ENCODE peak calls at places on chromosomes 12 and 14, in seven cellular contexts. B is pancreas, C is neural crest cell, O is activated B cell treated with CpG ODN at 0.5 μM for 24 hours, F is fibroblast of the aortic adventitia, Q is lung, A is Peyer's patch. K is an unnamed sample.

GRCh38 chr12:124167141-124167540 is 127.8 kb upstream of the RFLNA start:
- DNase-seq in B (no peak), O (no peak), A (no peak), F (no peak), C (no peak), Q (no peak), K (no peak)

GRCh38 chr12:50934371-50934851 is 17.9 kb upstream of the HIGD1C start:
- DNase-seq in B (no peak), A (no peak), F (peak; percentile 67), C (no peak), O (no peak), Q (no peak), K (no peak)

GRCh38 chr12:49230176-49230575 is 34.7 kb upstream of the TUBA1C start:
- DNase-seq in F (no peak), A (no peak), Q (no peak), O (no peak), C (no peak), B (no peak), K (no peak)

GRCh38 chr14:54617467-54617866 is 50.5 kb downstream of the SAMD4A start:
- DNase-seq in F (peak; percentile 42), A (no peak), B (no peak), O (no peak), C (no peak), Q (no peak), K (no peak)

GRCh38 chr14:56709201-56709600 is 101.1 kb downstream of the OTX2 start:
- DNase-seq in C (no peak), O (no peak), Q (no peak), B (no peak), A (no peak), F (no peak), K (no peak)

GRCh38 chr14:104438166-104438887 is 141.2 kb upstream of the C14orf180 start:
- DNase-seq in O (no peak), B (no peak), A (no peak), F (no peak), C (no peak), Q (peak; percentile 25), K (peak; percentile 40)

GRCh38 chr12:103249614-103250013 is 246.2 kb downstream of the C12orf42 start:
- DNase-seq in Q (no peak), O (no peak), B (no peak), C (no peak), F (no peak), A (no peak), K (no peak)

GRCh38 chr14:105317546-105317945 is 3.0 kb downstream of the PACS2 start:
- DNase-seq in O (no peak), C (no peak), A (no peak), B (no peak), F (peak; percentile 57), Q (no peak), K (peak; percentile 63)

GRCh38 chr12:49347307-49348237 is 884 bp downstream of the DNAJC22 start:
- DNase-seq in O (peak; percentile 78), A (peak; percentile 90), Q (peak; percentile 70), C (peak; percentile 86), B (peak; percentile 97), F (peak; percentile 70), K (no peak)

GRCh38 chr14:36702484-36702883 is 40.8 kb downstream of the PAX9 start:
- DNase-seq in A (no peak), F (no peak), Q (no peak), O (no peak), C (no peak), B (no peak), K (no peak)

GRCh38 chr12:69901141-69901900 is 76.3 kb downstream of the MYRFL start:
- DNase-seq in F (no peak), C (no peak), O (no peak), A (no peak), Q (no peak), B (no peak), K (no peak)

GRCh38 chr12:81270385-81270784 is 192.5 kb downstream of the ACSS3 start:
- DNase-seq in Q (no peak), O (no peak), A (no peak), C (no peak), B (no peak), F (no peak), K (no peak)

GRCh38 chr12:19131020-19131431 is 1.5 kb downstream of the PLEKHA5 start:
- DNase-seq in B (no peak), Q (no peak), C (no peak), F (peak; percentile 59), A (no peak), O (no peak), K (no peak)

GRCh38 chr12:3928538-3929220 is 55.5 kb upstream of the PARP11 start:
- DNase-seq in C (no peak), Q (no peak), O (no peak), B (no peak), A (no peak), F (no peak), K (no peak)

GRCh38 chr12:127964717-127965116 is 302.3 kb upstream of the TMEM132C start:
- DNase-seq in O (no peak), F (peak; percentile 44), B (no peak), A (no peak), Q (no peak), C (no peak), K (no peak)

GRCh38 chr14:76615331-76615730 is 145.9 kb upstream of the VASH1 start:
- DNase-seq in B (no peak), A (no peak), O (no peak), F (no peak), Q (no peak), C (no peak), K (no peak)

GRCh38 chr14:69624131-69624530 is 12.7 kb downstream of the SUSD6 start:
- DNase-seq in Q (no peak), C (no peak), F (no peak), B (no peak), O (no peak), A (no peak), K (no peak)

GRCh38 chr14:34051966-34052657 is 101.2 kb upstream of the EGLN3 start:
- DNase-seq in O (no peak), A (peak; percentile 73), Q (no peak), B (no peak), F (peak; percentile 60), C (no peak), K (no peak)

GRCh38 chr12:122880668-122881067 is 15.3 kb downstream of the VPS37B start:
- DNase-seq in F (peak; percentile 73), Q (no peak), O (no peak), A (no peak), C (no peak), B (no peak), K (no peak)

DNA sequence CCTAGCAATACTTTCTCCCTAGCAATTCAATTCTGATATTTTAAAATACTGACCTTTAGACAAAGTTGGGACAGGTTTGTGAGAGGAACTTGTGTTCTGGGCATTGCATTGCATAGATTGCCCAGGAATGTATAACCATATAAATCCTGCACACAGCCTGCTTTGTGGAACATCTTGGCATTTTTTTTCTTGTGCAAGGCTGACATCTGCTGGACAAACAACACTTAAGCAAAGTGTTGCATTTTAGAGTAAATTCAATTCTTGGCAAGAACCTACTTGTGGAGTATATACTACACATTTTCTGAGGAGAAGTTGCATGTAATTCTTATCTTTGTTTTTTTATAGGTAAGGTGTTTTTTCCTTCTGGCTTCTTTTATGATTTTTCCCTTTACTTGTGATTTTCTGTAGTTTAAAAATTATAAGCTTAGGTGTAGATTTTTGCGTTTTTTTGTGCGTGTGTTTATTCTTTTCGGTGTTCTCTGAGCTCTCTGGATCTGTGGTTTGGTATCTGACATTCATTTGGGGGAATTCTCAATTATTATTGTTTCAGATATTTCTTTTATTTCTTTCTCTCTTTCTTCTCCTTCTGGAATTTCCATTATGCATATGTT is 26.4 kb downstream of the TESPA1 start:
- DNase-seq in Q (peak; percentile 48), F (peak; percentile 86), B (no peak), O (no peak), C (peak; percentile 63), A (peak; percentile 73), K (no peak)
- TF ChIP-seq CTCF in Q (peak; percentile 71), F (peak; percentile 66), B (no peak), O (no peak), C (peak; percentile 90), A (peak; percentile 78), K (peak; percentile 86)

GRCh38 chr12:93676408-93677194 is 574 bp upstream of the CRADD start:
- DNase-seq in B (no peak), A (no peak), C (no peak), F (no peak), Q (no peak), O (no peak), K (no peak)

GRCh38 chr12:93678779-93679178 is 1.6 kb downstream of the CRADD start:
- DNase-seq in C (no peak), Q (no peak), B (no peak), O (no peak), A (no peak), F (no peak), K (no peak)

GRCh38 chr12:93679308-93679933 is 2.2 kb downstream of the CRADD start:
- DNase-seq in O (no peak), A (no peak), F (no peak), B (no peak), C (no peak), Q (no peak), K (no peak)

GRCh38 chr12:93674386-93674785 is 2.8 kb upstream of the CRADD start:
- DNase-seq in B (no peak), A (no peak), O (no peak), F (no peak), Q (no peak), C (no peak), K (no peak)

DNA sequence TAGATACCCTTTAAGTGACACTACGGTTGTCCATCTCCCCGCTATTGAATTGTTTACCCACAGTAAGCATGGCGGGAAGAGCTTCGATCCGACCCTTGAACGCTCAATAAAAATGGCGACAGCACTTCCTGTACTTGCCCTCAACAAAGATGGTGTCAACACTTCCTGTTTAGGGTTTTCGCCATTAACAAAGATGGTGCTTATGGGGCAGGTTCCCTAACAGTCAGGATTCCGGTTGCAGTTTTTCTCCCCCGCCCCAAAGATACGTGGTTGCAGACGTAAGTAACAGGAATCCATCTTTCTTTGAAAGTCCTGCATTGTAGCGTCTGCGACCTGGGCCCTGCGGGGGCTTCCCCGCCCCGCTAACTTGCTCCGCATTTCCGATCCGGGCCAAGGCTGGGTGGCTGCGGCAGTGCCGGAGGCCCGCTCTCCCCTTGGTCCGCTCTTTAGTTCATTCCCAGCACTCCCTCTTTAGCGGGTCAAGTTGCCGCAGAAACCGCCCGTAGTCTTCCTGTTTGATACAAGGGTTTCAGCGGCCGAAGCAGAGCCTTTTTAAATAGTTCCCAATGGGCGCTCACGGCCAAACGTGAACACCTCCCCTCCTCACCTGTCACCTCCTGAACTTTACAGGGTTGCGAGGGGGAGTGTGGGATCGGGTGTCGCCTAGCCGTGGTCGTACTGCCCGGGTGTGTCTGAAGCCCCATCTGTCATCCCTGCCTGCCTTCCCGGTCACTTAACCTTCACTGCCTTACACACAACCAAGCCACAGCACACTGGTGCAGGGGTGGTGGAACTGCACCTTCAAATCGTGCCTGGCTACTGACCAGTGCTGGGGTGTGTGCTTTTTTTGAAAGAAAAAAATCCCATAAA is at the start of gene CRADD:
- DNase-seq in F (peak; percentile 100), O (peak; percentile 72), A (peak; percentile 93), B (peak; percentile 64), C (peak; percentile 61), Q (peak; percentile 89), K (peak; percentile 88)
- TF ChIP-seq CTCF in F (no peak), O (no peak), A (peak; percentile 14), B (no peak), C (peak; percentile 12), Q (no peak), K (no peak)

GRCh38 chr12:108647199-108647935 is 13.7 kb upstream of the SELPLG start:
- DNase-seq in C (no peak), B (no peak), O (no peak), A (no peak), Q (no peak), F (peak; percentile 54), K (no peak)
- TF ChIP-seq CTCF in C (no peak), B (no peak), O (no peak), A (no peak), Q (no peak), F (no peak), K (no peak)

GRCh38 chr12:15592934-15593333 is 196.3 kb downstream of the EPS8 start:
- DNase-seq in O (no peak), Q (no peak), F (peak; percentile 44), A (no peak), B (no peak), C (no peak), K (no peak)
- TF ChIP-seq CTCF in O (no peak), Q (no peak), F (no peak), A (no peak), B (no peak), C (no peak), K (no peak)

K was measured in CD14-positive monocyte.